ENCODE peak calls at places on chromosome 15, in eight cellular contexts. Y is choroid plexus epithelial cell; X is tibial artery; J is CD14-positive monocyte; T is left ventricle myocardium inferior; S is bronchial epithelial cell; B is CD4-positive, alpha-beta T cell; Q is fibroblast of pulmonary artery. O is an unnamed sample.

GRCh38 chr15:88981244-88982215 is 68.4 kb upstream of the MFGE8 start:
- DNase-seq in Y (no peak), S (no peak), J (no peak), X (no peak), Q (no peak), B (no peak), T (no peak), O (no peak)

GRCh38 chr15:98668566-98669308 is 20.4 kb downstream of the IGF1R start:
- DNase-seq in Q (peak; percentile 24), S (peak; percentile 91), B (no peak), T (no peak), X (no peak), J (no peak), Y (peak; percentile 75), O (no peak)

GRCh38 chr15:50907866-50908208 is 646 bp upstream of the AP4E1 start:
- DNase-seq in J (peak; percentile 46), Y (peak; percentile 41), X (no peak), T (no peak), S (peak; percentile 24), B (peak; percentile 11), Q (peak; percentile 41), O (no peak)

GRCh38 chr15:75693501-75694240 is 19.0 kb downstream of the CSPG4 start:
- DNase-seq in X (no peak), Y (peak; percentile 50), J (no peak), B (no peak), Q (peak; percentile 71), S (peak; percentile 27), T (no peak), O (no peak)

GRCh38 chr15:67746450-67746849 is 78.9 kb upstream of the SKOR1 start:
- DNase-seq in B (no peak), S (peak; percentile 95), X (no peak), J (no peak), Q (no peak), Y (no peak), T (no peak), O (no peak)

GRCh38 chr15:67855842-67856241 is 16.0 kb upstream of the RNU6-1 start:
- DNase-seq in X (no peak), J (no peak), S (no peak), Y (no peak), T (no peak), B (no peak), Q (no peak), O (no peak)

GRCh38 chr15:88022711-88023110 is 233.8 kb downstream of the NTRK3 start:
- DNase-seq in Q (no peak), X (no peak), T (no peak), S (no peak), Y (no peak), B (no peak), J (no peak), O (no peak)

GRCh38 chr15:90154861-90155626 is 46.1 kb upstream of the SEMA4B start:
- DNase-seq in Y (peak; percentile 56), T (no peak), S (peak; percentile 93), B (no peak), Q (peak; percentile 84), J (no peak), X (no peak), O (no peak)

GRCh38 chr15:28114114-28114455 is 15.0 kb upstream of the OCA2 start:
- DNase-seq in T (no peak), J (no peak), Q (no peak), S (no peak), X (no peak), Y (no peak), B (no peak), O (no peak)

GRCh38 chr15:28112101-28112760 is 13.1 kb upstream of the OCA2 start:
- DNase-seq in Q (no peak), B (no peak), Y (no peak), T (no peak), J (peak; percentile 29), S (no peak), X (no peak), O (peak; percentile 79)

GRCh38 chr15:63655683-63656372 is 58.6 kb downstream of the FBXL22 start:
- DNase-seq in B (no peak), X (no peak), T (no peak), Y (no peak), S (no peak), Q (no peak), J (no peak), O (no peak)

GRCh38 chr15:34116620-34117019 is 14.7 kb downstream of the PGBD4 start:
- DNase-seq in X (no peak), B (no peak), T (no peak), Y (no peak), S (no peak), J (no peak), Q (no peak), O (no peak)

GRCh38 chr15:78909791-78910228 is 35.0 kb downstream of the CTSH start:
- DNase-seq in S (peak; percentile 39), Q (peak; percentile 64), J (no peak), T (no peak), Y (peak; percentile 63), B (no peak), X (no peak), O (peak; percentile 73)

GRCh38 chr15:93029613-93030429 is 59.2 kb downstream of the RGMA start:
- DNase-seq in S (peak; percentile 60), B (no peak), J (no peak), X (no peak), T (no peak), Q (peak; percentile 29), Y (peak; percentile 42), O (peak; percentile 77)

GRCh38 chr15:29910068-29910467 is 87.8 kb upstream of the TJP1 start:
- DNase-seq in S (no peak), B (no peak), Q (no peak), T (no peak), Y (peak; percentile 49), J (no peak), X (no peak), O (no peak)

GRCh38 chr15:35680951-35681350 is 135.0 kb upstream of the DPH6 start:
- DNase-seq in B (no peak), T (no peak), Y (peak; percentile 61), J (no peak), S (no peak), X (no peak), Q (peak; percentile 52), O (no peak)

GRCh38 chr15:73353734-73354133 is 15.0 kb downstream of the HCN4 start:
- DNase-seq in B (no peak), X (no peak), Y (no peak), S (no peak), T (no peak), J (no peak), Q (no peak), O (no peak)
- TF ChIP-seq CTCF in B (no peak), X (no peak), Y (no peak), S (no peak), T (no peak), J (no peak), Q (no peak), O (no peak)

GRCh38 chr15:73712107-73712506 is 27.9 kb downstream of the CD276 start:
- DNase-seq in B (no peak), T (no peak), Y (no peak), X (no peak), S (no peak), Q (no peak), J (no peak), O (no peak)
- TF ChIP-seq CTCF in B (no peak), T (peak; percentile 29), Y (peak; percentile 42), X (no peak), S (peak; percentile 25), Q (peak; percentile 9), J (no peak), O (no peak)

DNA sequence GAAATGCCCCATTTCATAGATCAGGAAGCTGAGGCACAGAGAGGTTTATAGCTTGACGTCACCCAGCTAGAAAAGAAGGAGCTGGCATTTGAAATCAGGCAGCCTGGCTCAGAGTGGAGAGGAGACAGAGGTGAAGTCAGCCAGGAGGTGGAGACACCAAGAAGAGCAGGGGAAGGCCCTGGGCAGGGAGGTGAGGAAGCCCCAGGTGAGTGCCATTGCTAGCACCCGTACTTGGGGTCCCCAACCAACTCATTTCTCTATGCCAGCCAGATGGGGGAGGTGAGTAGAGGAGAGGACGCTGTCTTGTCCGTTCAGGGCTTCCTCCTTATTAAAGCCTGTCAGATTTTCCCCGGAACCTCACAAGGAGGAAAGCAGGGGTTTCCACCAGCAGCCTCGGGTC is 149.6 kb upstream of the TLE3 start:
- DNase-seq in T (no peak), S (no peak), X (no peak), Y (no peak), B (no peak), J (no peak), Q (no peak), O (no peak)
- TF ChIP-seq CTCF in T (no peak), S (no peak), X (no peak), Y (no peak), B (no peak), J (no peak), Q (no peak), O (no peak)

DNA sequence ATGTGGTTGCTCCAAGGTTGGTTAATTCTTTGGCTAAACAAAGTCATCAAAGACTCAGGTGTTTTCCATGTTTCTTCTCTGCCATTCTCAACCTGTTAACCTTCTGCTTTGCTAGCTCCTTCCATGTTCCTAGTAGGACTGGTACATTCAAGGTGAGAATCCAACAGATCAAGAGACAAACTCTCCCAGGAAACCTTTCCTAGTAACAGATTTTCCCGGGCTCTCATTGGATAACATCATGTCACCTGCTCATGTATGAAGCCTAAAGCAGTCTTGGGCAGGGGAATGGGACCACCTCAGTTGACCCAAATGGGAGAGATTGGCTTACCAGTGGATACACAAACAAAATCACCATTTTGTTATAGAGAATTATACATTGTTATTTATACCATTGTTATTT is 14.9 kb downstream of the SEMA6D start:
- DNase-seq in X (no peak), B (no peak), Q (no peak), S (no peak), J (no peak), T (no peak), Y (no peak), O (no peak)
- TF ChIP-seq CTCF in X (no peak), B (no peak), Q (no peak), S (no peak), J (no peak), T (no peak), Y (no peak), O (no peak)